ENCODE peak calls at places on chromosomes 5 and 9, in nine cellular contexts. X, P, W, G, D, Y, O, V and U are unnamed samples.

GRCh38 chr9:115042781-115043509 is 75.0 kb downstream of the TNC start:
- DNase-seq in X (no peak), P (no peak), W (no peak), G (no peak), D (no peak), Y (no peak), O (no peak), V (no peak), U (peak; percentile 75)

GRCh38 chr5:72244862-72245371 is 75.1 kb downstream of the MRPS27 start:
- DNase-seq in X (no peak), P (peak; percentile 31), W (no peak), G (peak; percentile 51), D (no peak), Y (no peak), O (no peak), V (peak; percentile 71), U (no peak)

GRCh38 chr5:87400305-87400899 is 12.3 kb downstream of the CCNH start:
- DNase-seq in X (no peak), P (peak; percentile 34), W (no peak), G (peak; percentile 27), D (no peak), Y (no peak), O (no peak), V (peak; percentile 52), U (no peak)

GRCh38 chr5:173913686-173914321 is 25.7 kb downstream of the CPEB4 start:
- DNase-seq in X (no peak), P (no peak), W (no peak), G (no peak), D (no peak), Y (no peak), O (no peak), V (no peak), U (no peak)

GRCh38 chr9:127791085-127791484 is 5.3 kb downstream of the CDK9 start:
- DNase-seq in X (no peak), P (no peak), W (no peak), G (no peak), D (no peak), Y (no peak), O (no peak), V (no peak), U (no peak)

GRCh38 chr5:23332650-23333251 is 174.7 kb upstream of the PRDM9 start:
- DNase-seq in X (no peak), P (no peak), W (no peak), G (no peak), D (no peak), Y (no peak), O (no peak), V (peak; percentile 30), U (no peak)

GRCh38 chr9:135608294-135608998 is 30.9 kb downstream of the GLT6D1 start:
- DNase-seq in X (no peak), P (no peak), W (no peak), G (no peak), D (peak; percentile 9), Y (no peak), O (no peak), V (no peak), U (no peak)

GRCh38 chr9:5651246-5651645 is 22.3 kb downstream of the RIC1 start:
- DNase-seq in X (no peak), P (no peak), W (no peak), G (no peak), D (no peak), Y (no peak), O (no peak), V (no peak), U (no peak)

GRCh38 chr5:149210229-149210628 is 61.4 kb upstream of the AFAP1L1 start:
- DNase-seq in X (no peak), P (no peak), W (no peak), G (no peak), D (no peak), Y (no peak), O (no peak), V (peak; percentile 82), U (no peak)

GRCh38 chr5:142671801-142672200 is 14.1 kb downstream of the FGF1 start:
- DNase-seq in X (no peak), P (no peak), W (no peak), G (no peak), D (no peak), Y (no peak), O (no peak), V (peak; percentile 85), U (no peak)

GRCh38 chr5:149747141-149747832 is 17.2 kb downstream of the PPARGC1B start:
- DNase-seq in X (no peak), P (no peak), W (no peak), G (no peak), D (no peak), Y (no peak), O (no peak), V (no peak), U (no peak)

GRCh38 chr9:91949946-91950664 is at the start of gene ROR2:
- DNase-seq in X (peak; percentile 28), P (peak; percentile 51), W (no peak), G (peak; percentile 69), D (peak; percentile 67), Y (peak; percentile 15), O (peak; percentile 22), V (peak; percentile 61), U (no peak)

GRCh38 chr9:70315389-70315788 is 56.6 kb downstream of the SMC5 start:
- DNase-seq in X (no peak), P (no peak), W (no peak), G (no peak), D (no peak), Y (no peak), O (no peak), V (peak; percentile 51), U (no peak)

GRCh38 chr5:65954200-65954599 is 27.8 kb downstream of the ERBIN start:
- DNase-seq in X (no peak), P (no peak), W (no peak), G (no peak), D (no peak), Y (no peak), O (no peak), V (no peak), U (no peak)

GRCh38 chr9:111985315-111985714 is 88.7 kb downstream of the UGCG start:
- DNase-seq in X (no peak), P (no peak), W (no peak), G (peak; percentile 22), D (no peak), Y (no peak), O (no peak), V (no peak), U (no peak)

GRCh38 chr5:84715087-84715486 is 330.4 kb upstream of the EDIL3 start:
- DNase-seq in X (no peak), P (no peak), W (no peak), G (no peak), D (no peak), Y (no peak), O (no peak), V (peak; percentile 44), U (no peak)

GRCh38 chr5:58794875-58795274 is 212.0 kb downstream of the RAB3C start:
- DNase-seq in X (no peak), P (no peak), W (no peak), G (no peak), D (no peak), Y (no peak), O (no peak), V (no peak), U (no peak)

GRCh38 chr5:112492291-112492690 is 73.2 kb upstream of the EPB41L4A start:
- DNase-seq in X (no peak), P (no peak), W (no peak), G (peak; percentile 67), D (peak; percentile 56), Y (peak; percentile 2), O (no peak), V (peak; percentile 77), U (no peak)

GRCh38 chr5:138352722-138353549 is 451 bp downstream of the KDM3B start:
- DNase-seq in X (peak; percentile 67), P (peak; percentile 26), W (peak; percentile 7), G (peak; percentile 67), D (peak; percentile 62), Y (peak; percentile 62), O (peak; percentile 64), V (peak; percentile 51), U (peak; percentile 82)

GRCh38 chr9:127132921-127133647 is 10.6 kb upstream of the ANGPTL2 start:
- DNase-seq in X (no peak), P (no peak), W (no peak), G (no peak), D (no peak), Y (no peak), O (no peak), V (peak; percentile 69), U (no peak)

GRCh38 chr9:96489482-96489979 is 39.6 kb downstream of the HABP4 start:
- DNase-seq in X (no peak), P (no peak), W (no peak), G (no peak), D (no peak), Y (no peak), O (no peak), V (no peak), U (no peak)

GRCh38 chr5:113047733-113048652 is 71.4 kb downstream of the DCP2 start:
- DNase-seq in X (no peak), P (no peak), W (no peak), G (peak; percentile 48), D (no peak), Y (no peak), O (no peak), V (no peak), U (peak; percentile 43)

GRCh38 chr9:119501374-119501773 is 132.1 kb upstream of the BRINP1 start:
- DNase-seq in X (no peak), P (no peak), W (no peak), G (no peak), D (no peak), Y (no peak), O (no peak), V (no peak), U (no peak)

GRCh38 chr5:150181035-150181434 is 8.8 kb upstream of the SLC6A7 start:
- DNase-seq in X (no peak), P (no peak), W (no peak), G (no peak), D (no peak), Y (no peak), O (no peak), V (peak; percentile 81), U (no peak)

GRCh38 chr9:128232811-128233428 is 29.7 kb downstream of the DNM1 start:
- DNase-seq in X (no peak), P (no peak), W (no peak), G (no peak), D (no peak), Y (no peak), O (no peak), V (no peak), U (no peak)

GRCh38 chr5:55544341-55544740 is 9.6 kb upstream of the PLPP1 start:
- DNase-seq in X (no peak), P (no peak), W (no peak), G (no peak), D (no peak), Y (no peak), O (no peak), V (peak; percentile 15), U (no peak)

GRCh38 chr5:124341066-124341943 is 405.1 kb downstream of the ZNF608 start:
- DNase-seq in X (no peak), P (no peak), W (no peak), G (no peak), D (no peak), Y (no peak), O (no peak), V (no peak), U (no peak)